ENCODE peak calls at places on chromosomes 11 and 22, in four cellular contexts. F is type B pancreatic cell; C is NCI-H1436; V is stimulated activated CD8-positive, alpha-beta memory T cell treated with anti-CD3 and anti-CD28 coated beads, Interleukin-15, amount 100 ng/mL, for 1 hour. P is an unnamed sample.

GRCh38 chr22:19686946-19687345 is 27.4 kb upstream of the SEPTIN5 start:
- DNase-seq in F (no peak), C (no peak), V (no peak), P (no peak)

GRCh38 chr11:78290293-78291176 is 101.8 kb downstream of the USP35 start:
- DNase-seq in F (no peak), C (no peak), V (no peak), P (no peak)

GRCh38 chr11:9664276-9665171 is 647 bp downstream of the SWAP70 start:
- DNase-seq in F (peak; percentile 70), C (no peak), V (no peak), P (no peak)

GRCh38 chr11:6489338-6489737 is 7.7 kb upstream of the DNHD1 start:
- DNase-seq in F (no peak), C (no peak), V (no peak), P (no peak)

GRCh38 chr11:47944555-47945128 is 35.7 kb upstream of the PTPRJ start:
- DNase-seq in F (no peak), C (no peak), V (no peak), P (no peak)

GRCh38 chr11:63849691-63850090 is 10.8 kb downstream of the MARK2 start:
- DNase-seq in F (no peak), C (no peak), V (no peak), P (no peak)

GRCh38 chr22:39915295-39915726 is 14.4 kb downstream of the GRAP2 start:
- DNase-seq in F (no peak), C (no peak), V (no peak), P (no peak)

GRCh38 chr11:31806944-31807790 is 4.0 kb downstream of the PAX6 start:
- DNase-seq in F (no peak), C (no peak), V (no peak), P (no peak)

GRCh38 chr22:45087802-45088201 is 75.9 kb upstream of the NUP50 start:
- DNase-seq in F (no peak), C (no peak), V (no peak), P (no peak)

GRCh38 chr11:1076061-1076665 is 1.5 kb downstream of the MUC2 start:
- DNase-seq in F (no peak), C (no peak), V (no peak), P (no peak)

GRCh38 chr11:129061466-129062194 is 119.0 kb upstream of the TP53AIP1 start:
- DNase-seq in F (no peak), C (no peak), V (no peak), P (no peak)

GRCh38 chr11:11577246-11577855 is 44.5 kb downstream of the GALNT18 start:
- DNase-seq in F (peak; percentile 15), C (no peak), V (no peak), P (no peak)

GRCh38 chr11:2271077-2271326 is 614 bp upstream of the ASCL2 start:
- DNase-seq in F (no peak), C (no peak), V (no peak), P (no peak)

GRCh38 chr11:126544311-126545056 is 189.0 kb downstream of the ST3GAL4 start:
- DNase-seq in F (no peak), C (peak; percentile 56), V (no peak), P (no peak)

GRCh38 chr11:65887723-65888162 is 528 bp downstream of the FIBP start:
- DNase-seq in F (no peak), C (no peak), V (no peak), P (no peak)

GRCh38 chr11:125263268-125263790 is 98.8 kb downstream of the PKNOX2 start:
- DNase-seq in F (peak; percentile 88), C (no peak), V (no peak), P (no peak)

GRCh38 chr11:94960488-94960887 is 12.9 kb downstream of the CWC15 start:
- DNase-seq in F (no peak), C (no peak), V (no peak), P (no peak)